ENCODE peak calls at places on chromosomes 3 and 15, in four cellular contexts. K is mesendoderm; P is CD4-positive, CD25-positive, alpha-beta regulatory T cell; A is upper lobe of right lung. N is an unnamed sample. For H3K4me1, the result is how much of the 10 kb centered on the place peaks cover.

GRCh38 chr3:44861412-44862220 is at the start of gene TMEM42:
- DNase-seq in K (peak), P (peak), A (peak), N (peak)

GRCh38 chr3:53222183-53222901 is 33.5 kb downstream of the TKT start:
- DNase-seq in K (no peak), P (no peak), A (peak), N (no peak)

GRCh38 chr15:71117906-71118305 is 2.6 kb downstream of the THSD4 start:
- DNase-seq in K (no peak), P (no peak), A (no peak), N (no peak)

GRCh38 chr3:88921986-88922385 is 185.4 kb upstream of the EPHA3 start:
- DNase-seq in K (no peak), P (no peak), A (no peak), N (no peak)

GRCh38 chr3:167852216-167852615 is 116.7 kb downstream of the SERPINI1 start:
- DNase-seq in K (no peak), P (no peak), A (no peak), N (no peak)

GRCh38 chr15:76903251-76903681 is 1.9 kb downstream of the SCAPER start:
- DNase-seq in K (peak), P (peak), A (no peak), N (peak)

GRCh38 chr3:14513566-14514322 is 26.4 kb downstream of the GRIP2 start:
- DNase-seq in K (no peak), P (no peak), A (peak), N (no peak)

GRCh38 chr3:141487419-141488345 is 855 bp downstream of the RASA2 start:
- DNase-seq in K (peak), P (peak), A (peak), N (peak)

GRCh38 chr15:36667296-36667695 is 87.9 kb downstream of the CDIN1 start:
- DNase-seq in K (no peak), P (no peak), A (no peak), N (no peak)

GRCh38 chr3:119035014-119035346 is 334 bp upstream of the IGSF11 start:
- DNase-seq in K (no peak), P (no peak), A (no peak), N (no peak)

GRCh38 chr3:46405301-46406079 is 1.4 kb downstream of the CCR5AS start:
- DNase-seq in K (no peak), P (no peak), A (peak), N (no peak)

GRCh38 chr15:73685561-73685960 is 1.4 kb downstream of the CD276 start:
- DNase-seq in K (no peak), P (no peak), A (no peak), N (no peak)

GRCh38 chr3:13193320-13194284 is 120.4 kb upstream of the IQSEC1 start:
- DNase-seq in K (no peak), P (no peak), A (no peak), N (no peak)

GRCh38 chr3:23455084-23455483 is 252.0 kb downstream of the UBE2E2 start:
- DNase-seq in K (no peak), P (no peak), A (no peak), N (no peak)

GRCh38 chr3:111846717-111847116 is 12.3 kb upstream of the PHLDB2 start:
- DNase-seq in K (no peak), P (no peak), A (no peak), N (no peak)

GRCh38 chr15:100334456-100334855 is 7.3 kb downstream of the ADAMTS17 start:
- DNase-seq in K (no peak), P (no peak), A (no peak), N (no peak)

GRCh38 chr15:73887481-73887880 is 14.1 kb downstream of the TBC1D21 start:
- DNase-seq in K (no peak), P (no peak), A (no peak), N (no peak)

GRCh38 chr3:151318946-151319345 is 2.3 kb upstream of the GPR87 start:
- DNase-seq in K (no peak), P (no peak), A (no peak), N (no peak)

GRCh38 chr3:69241769-69242168 is 119.4 kb upstream of the LMOD3 start:
- DNase-seq in K (no peak), P (no peak), A (no peak), N (no peak)

GRCh38 chr15:82810061-82810862 is 834 bp downstream of the WHAMM start:
- DNase-seq in K (peak), P (peak), A (peak), N (peak)

GRCh38 chr3:3619815-3620214 is 179.4 kb upstream of the LRRN1 start:
- DNase-seq in K (no peak), P (no peak), A (no peak), N (no peak)

GRCh38 chr15:68654786-68655560 is 76.2 kb downstream of the CORO2B start:
- DNase-seq in K (no peak), P (no peak), A (peak), N (no peak)

GRCh38 chr3:141371882-141372281 is 3.6 kb downstream of the ZBTB38 start:
- DNase-seq in K (no peak), P (no peak), A (no peak), N (no peak)

GRCh38 chr3:19216669-19217337 is 68.5 kb downstream of the KCNH8 start:
- DNase-seq in K (no peak), P (no peak), A (peak), N (no peak)

GRCh38 chr3:185687479-185687878 is 101.4 kb downstream of the SENP2 start:
- DNase-seq in K (no peak), P (no peak), A (no peak), N (no peak)

GRCh38 chr3:31364711-31365110 is 168.0 kb upstream of the STT3B start:
- DNase-seq in K (no peak), P (no peak), A (no peak), N (no peak)

GRCh38 chr15:70569718-70570231 is 193.6 kb downstream of the UACA start:
- DNase-seq in K (no peak), P (no peak), A (no peak), N (no peak)

GRCh38 chr3:31370681-31371080 is 162.0 kb upstream of the STT3B start:
- DNase-seq in K (no peak), P (no peak), A (no peak), N (no peak)

GRCh38 chr3:15660055-15660940 is 58.8 kb downstream of the BTD start:
- DNase-seq in K (no peak), P (no peak), A (no peak), N (no peak)

GRCh38 chr3:195181107-195181498 is 89.9 kb downstream of the XXYLT1 start:
- DNase-seq in K (no peak), P (no peak), A (no peak), N (no peak)
- H3K27ac ChIP-seq in K (no peak), P (no peak), A (peak), N (no peak)

GRCh38 chr3:149816326-149816725 is 3.3 kb downstream of the RNF13 start:
- DNase-seq in K (no peak), P (no peak), A (no peak), N (no peak)
- H3K4me1 ChIP-seq in K (under half), P (under half), A (under half), N (under half)

GRCh38 chr3:138186216-138186615 is 885 bp upstream of the ARMC8 start:
- DNase-seq in K (no peak), P (no peak), A (no peak), N (no peak)
- H3K4me3 ChIP-seq in K (no peak), P (peak), A (peak), N (peak)

DNA sequence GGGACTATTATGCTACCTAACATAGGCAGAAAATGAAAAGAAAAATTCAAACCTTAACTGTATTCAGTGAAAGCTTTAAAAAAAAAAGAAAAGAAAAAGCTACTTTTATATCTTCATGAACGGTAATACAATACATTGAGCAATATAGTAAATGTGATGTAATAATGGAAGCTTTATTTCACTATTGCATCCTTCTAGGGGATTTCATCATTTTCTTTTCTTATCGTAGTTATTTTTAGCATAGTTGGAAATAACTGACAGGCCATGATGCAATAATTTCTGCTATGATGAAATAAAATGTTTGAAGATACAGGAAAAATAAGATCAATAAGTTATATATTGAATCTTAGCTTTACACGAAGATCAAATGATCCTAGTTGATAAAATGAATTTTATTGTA is 40.3 kb upstream of the ZCWPW2 start:
- DNase-seq in K (no peak), P (no peak), A (no peak), N (no peak)
- H3K27ac ChIP-seq in K (no peak), P (no peak), A (no peak), N (no peak)

DNA sequence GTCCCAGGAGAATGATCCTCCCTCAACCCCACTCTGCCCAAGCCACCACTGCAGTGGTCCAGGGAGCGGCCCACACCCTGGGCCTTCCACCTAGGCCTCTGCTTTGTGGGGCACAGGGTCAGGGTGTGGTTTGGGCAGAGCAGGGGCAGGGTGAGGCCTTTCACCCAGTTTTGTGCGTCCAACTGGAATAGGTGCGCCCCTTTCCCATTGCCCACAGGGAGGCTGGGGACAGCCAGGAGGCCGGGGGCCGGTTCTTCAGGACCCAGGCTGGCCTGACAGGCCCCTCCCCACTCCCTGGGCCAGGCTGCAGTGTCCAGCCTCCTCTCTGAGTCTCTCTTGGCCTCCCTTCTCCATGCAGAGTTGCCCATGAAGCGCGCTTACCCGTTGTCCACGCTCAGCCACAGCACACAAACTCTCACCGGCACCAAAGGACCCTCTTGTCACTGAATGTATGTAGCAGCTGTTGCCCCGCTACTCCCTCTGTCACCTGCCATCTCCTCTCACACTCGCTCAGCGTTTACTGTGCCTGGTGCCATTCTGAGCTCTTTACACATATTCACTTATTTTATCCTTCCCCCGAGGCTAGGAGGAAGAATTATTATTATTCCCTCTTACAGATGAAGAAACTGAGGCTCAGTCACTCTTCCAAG is 41.9 kb upstream of the PRR23E start:
- DNase-seq in K (no peak), P (no peak), A (peak), N (no peak)
- H3K4me1 ChIP-seq in K (under half), P (under half), A (under half), N (under half)